ENCODE peak calls at places on chromosome 16, in eight cellular contexts. T is stimulated activated naive B cell treated with anti-CD40 and anti-IgM and Interleukin-4, amounts not matched to agents 10 μg/mL and 1 μg/mL and 100 μg/mL, for 72 hours; F is activated T-cell treated with anti-CD3 and anti-CD28 coated beads, Interleukin-2, amount 50 U/mL, for 72 hours; M is activated CD8-positive, alpha-beta T cell treated with anti-CD3 and anti-CD28 coated beads for 36 hours; K is upper lobe of right lung; W is stimulated activated effector memory CD8-positive, alpha-beta T cell treated with anti-CD3 and anti-CD28 coated beads, Interleukin-12 subunit alpha, Interleukin-12 subunit beta, amount 100 ng/mL, for 72 hours; A is K562; N is IMR-90. I is an unnamed sample.
A peak's percentile ranks its signal among the peaks of the same experiment; 100 is the strongest.

GRCh38 chr16:83769397-83770008 is 38.3 kb upstream of the HSBP1 start:
- ATAC-seq in T (peak; percentile 94), K (peak; percentile 22), N (no peak), F (no peak), A (no peak), W (no peak), M (no peak), I (no peak)

GRCh38 chr16:64116151-64116550 is 1005.7 kb downstream of the CDH11 start:
- ATAC-seq in F (no peak), M (no peak), W (no peak), N (no peak), A (no peak), K (no peak), T (no peak), I (no peak)

GRCh38 chr16:3912897-3913296 is 32.4 kb upstream of the CREBBP start:
- ATAC-seq in A (no peak), N (no peak), W (no peak), T (no peak), K (no peak), F (no peak), M (no peak), I (no peak)

GRCh38 chr16:54266363-54266955 is 20.1 kb downstream of the IRX3 start:
- ATAC-seq in N (no peak), K (peak; percentile 88), A (no peak), M (no peak), F (no peak), T (no peak), W (no peak), I (no peak)

GRCh38 chr16:85162478-85163277 is 50.4 kb upstream of the CIBAR2 start:
- ATAC-seq in A (peak; percentile 20), N (peak; percentile 83), K (no peak), T (no peak), F (no peak), W (no peak), M (no peak), I (no peak)

GRCh38 chr16:10859020-10859419 is 18.0 kb upstream of the CIITA start:
- ATAC-seq in A (no peak), M (no peak), K (no peak), T (no peak), F (no peak), N (no peak), W (no peak), I (no peak)

GRCh38 chr16:87945351-87946042 is 5.7 kb upstream of the BANP start:
- ATAC-seq in K (peak; percentile 86), A (peak; percentile 60), T (peak; percentile 71), M (peak; percentile 64), W (peak; percentile 56), F (peak; percentile 55), N (peak; percentile 90), I (no peak)

GRCh38 chr16:50928065-50928464 is 186.2 kb downstream of the CYLD start:
- ATAC-seq in W (no peak), A (no peak), T (no peak), N (no peak), M (no peak), F (no peak), K (peak; percentile 84), I (no peak)

GRCh38 chr16:67537636-67538591 is 9.3 kb downstream of the RIPOR1 start:
- ATAC-seq in K (peak; percentile 74), T (peak; percentile 35), W (peak; percentile 63), A (no peak), F (peak; percentile 54), M (peak; percentile 45), N (peak; percentile 53), I (peak; percentile 59)

GRCh38 chr16:87008664-87009063 is 308.5 kb downstream of the C16orf95 start:
- ATAC-seq in F (no peak), N (no peak), M (no peak), T (no peak), K (no peak), A (no peak), W (no peak), I (no peak)

GRCh38 chr16:72896719-72897118 is 151.2 kb downstream of the ZFHX3 start:
- ATAC-seq in W (no peak), M (no peak), K (no peak), F (no peak), N (no peak), T (no peak), A (no peak), I (no peak)

GRCh38 chr16:3058173-3059030 is 7.0 kb upstream of the IL32 start:
- ATAC-seq in N (peak; percentile 15), M (peak; percentile 52), T (peak; percentile 70), F (peak; percentile 52), A (peak; percentile 74), K (peak; percentile 38), W (peak; percentile 63), I (peak; percentile 47)

GRCh38 chr16:28067604-28068382 is 4.3 kb upstream of the GSG1L start:
- ATAC-seq in A (no peak), N (peak; percentile 56), K (no peak), F (no peak), T (no peak), M (no peak), W (no peak), I (no peak)

GRCh38 chr16:4371481-4372314 is at the start of gene VASN:
- ATAC-seq in F (peak; percentile 85), K (peak; percentile 78), M (peak; percentile 94), A (peak; percentile 91), W (peak; percentile 83), N (peak; percentile 63), T (peak; percentile 90), I (peak; percentile 90)

GRCh38 chr16:24508614-24509013 is 30.8 kb upstream of the RBBP6 start:
- ATAC-seq in F (no peak), W (no peak), T (no peak), M (no peak), A (no peak), K (no peak), N (peak; percentile 75), I (no peak)

GRCh38 chr16:85259831-85260165 is 147.5 kb upstream of the CIBAR2 start:
- ATAC-seq in F (no peak), T (no peak), A (no peak), N (no peak), W (no peak), M (no peak), K (no peak), I (no peak)

GRCh38 chr16:49875812-49876715 is 20.2 kb upstream of the ZNF423 start:
- ATAC-seq in A (no peak), W (no peak), F (no peak), T (no peak), K (no peak), M (no peak), N (no peak), I (no peak)

GRCh38 chr16:82199209-82199608 is 29.2 kb upstream of the MPHOSPH6 start:
- ATAC-seq in W (peak; percentile 74), N (no peak), A (no peak), F (peak; percentile 29), K (no peak), T (no peak), M (peak; percentile 34), I (peak; percentile 72)

GRCh38 chr16:57689772-57690558 is 4.6 kb upstream of the DRC7 start:
- ATAC-seq in F (peak; percentile 75), T (peak; percentile 74), N (no peak), W (peak; percentile 71), K (peak; percentile 25), M (peak; percentile 84), A (peak; percentile 87), I (peak; percentile 29)